ENCODE peak calls at places on chromosomes 3 and 15, in four cellular contexts. E is HepG2, F is SK-N-SH, Z is GM12878. S is an unnamed sample.
A peak's percentile ranks its signal among the peaks of the same experiment; 100 is the strongest.

GRCh38 chr15:68842958-68843357 is 22.3 kb upstream of the ANP32A start:
- DNase-seq in Z (no peak), E (no peak), F (no peak), S (no peak)

GRCh38 chr3:49134471-49135265 is 1.8 kb upstream of the LAMB2 start:
- DNase-seq in E (peak; percentile 53), F (no peak), Z (no peak), S (peak; percentile 20)

GRCh38 chr3:190325923-190326322 is 3.7 kb upstream of the CLDN1 start:
- DNase-seq in Z (no peak), E (no peak), F (no peak), S (no peak)

GRCh38 chr3:185744997-185745843 is 79.6 kb downstream of the IGF2BP2 start:
- DNase-seq in E (peak; percentile 39), Z (peak; percentile 17), F (no peak), S (no peak)

GRCh38 chr3:8416965-8417364 is 84.7 kb upstream of the LMCD1 start:
- DNase-seq in E (no peak), Z (no peak), F (no peak), S (peak; percentile 38)

GRCh38 chr3:2657408-2657807 is 452.8 kb downstream of the IL5RA start:
- DNase-seq in F (no peak), E (no peak), Z (no peak), S (no peak)

GRCh38 chr3:115713247-115713646 is 89.9 kb downstream of the GAP43 start:
- DNase-seq in Z (no peak), F (peak; percentile 73), E (no peak), S (no peak)

GRCh38 chr3:15427981-15428380 is 583 bp downstream of the EAF1 start:
- DNase-seq in Z (no peak), F (peak; percentile 48), E (peak; percentile 35), S (peak; percentile 65)

GRCh38 chr3:46283851-46284450 is 41.7 kb downstream of the CCR3 start:
- DNase-seq in Z (no peak), E (no peak), F (no peak), S (no peak)

GRCh38 chr3:46282696-46283095 is 40.4 kb downstream of the CCR3 start:
- DNase-seq in Z (no peak), F (no peak), E (no peak), S (no peak)

GRCh38 chr3:46285931-46286330 is 43.7 kb downstream of the CCR3 start:
- DNase-seq in E (no peak), F (no peak), Z (no peak), S (no peak)

GRCh38 chr3:46286936-46287335 is 44.7 kb downstream of the CCR3 start:
- DNase-seq in Z (no peak), E (no peak), F (no peak), S (no peak)

GRCh38 chr3:46284981-46285683 is 42.9 kb downstream of the CCR3 start:
- DNase-seq in F (no peak), Z (no peak), E (no peak), S (no peak)
- TF ChIP-seq NFIC in F (no peak), Z (no peak), E (no peak), S (no peak)

DNA sequence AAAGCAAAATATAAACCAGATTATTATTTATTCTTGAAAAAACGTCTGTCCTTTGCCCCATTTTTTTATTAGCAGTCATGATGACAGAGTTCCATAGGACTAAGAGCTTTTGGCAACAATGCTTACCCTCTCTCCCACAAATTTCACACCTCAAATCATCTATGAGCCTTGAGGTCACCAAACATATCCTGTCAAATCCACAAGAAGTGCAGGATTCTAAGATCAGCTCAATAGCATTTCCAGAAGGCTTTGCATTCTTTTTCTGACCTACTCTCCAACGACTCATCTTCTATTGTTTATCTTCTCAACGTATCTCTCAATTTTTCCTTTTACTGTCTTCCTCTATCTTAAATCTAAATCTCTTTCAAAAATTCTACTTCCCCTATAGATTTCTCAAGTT is 619.1 kb upstream of the BCHE start:
- DNase-seq in F (no peak), E (no peak), Z (no peak), S (no peak)
- TF ChIP-seq NFIC in F (no peak), E (no peak), Z (no peak), S (no peak)

GRCh38 chr15:83848315-83849050 is 194.6 kb downstream of the ADAMTSL3 start:
- DNase-seq in F (no peak), Z (no peak), E (no peak), S (no peak)
- TF ChIP-seq NFIC in F (no peak), Z (no peak), E (no peak), S (no peak)

GRCh38 chr3:29261119-29261518 is 19.8 kb upstream of the RBMS3 start:
- DNase-seq in E (no peak), F (no peak), Z (no peak), S (no peak)

GRCh38 chr3:29258161-29258560 is 22.7 kb upstream of the RBMS3 start:
- DNase-seq in F (no peak), E (no peak), Z (no peak), S (no peak)

GRCh38 chr3:29255854-29256696 is 24.8 kb upstream of the RBMS3 start:
- DNase-seq in E (no peak), Z (no peak), F (no peak), S (no peak)
- TF ChIP-seq NFIC in E (no peak), Z (no peak), F (no peak), S (no peak)

DNA sequence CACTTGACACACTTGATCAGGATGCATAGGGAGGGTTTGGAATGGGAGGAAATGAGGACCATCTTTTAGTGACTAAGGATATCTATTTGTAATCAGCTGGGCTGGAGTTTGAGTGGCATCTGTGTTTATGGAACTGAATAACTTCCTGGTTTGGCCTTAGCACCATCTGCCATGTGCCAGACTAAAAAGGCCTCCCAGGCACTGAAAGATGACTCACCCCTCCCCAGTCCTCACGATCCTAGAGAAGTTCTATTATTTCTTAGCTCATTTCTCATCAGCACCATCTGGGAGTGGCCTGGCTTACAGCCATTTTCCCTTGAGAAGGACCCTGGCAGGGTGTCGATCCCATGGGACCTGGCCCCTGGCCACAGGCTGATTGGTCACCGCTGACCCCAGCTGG is 23.9 kb upstream of the CTXND1 start:
- DNase-seq in F (no peak), E (no peak), Z (no peak), S (no peak)
- TF ChIP-seq NFIC in F (no peak), E (no peak), Z (no peak), S (no peak)

GRCh38 chr3:152558386-152558785 is 276.5 kb upstream of the P2RY1 start:
- DNase-seq in E (no peak), F (no peak), Z (no peak), S (no peak)
- TF ChIP-seq NFIC in E (no peak), F (no peak), Z (no peak), S (no peak)

GRCh38 chr15:63763476-63764123 is 70.1 kb downstream of the HERC1 start:
- DNase-seq in Z (peak; percentile 26), E (no peak), F (no peak), S (no peak)
- TF ChIP-seq NFIC in Z (peak; percentile 47), E (no peak), F (no peak), S (no peak)